ENCODE peak calls at places on chromosomes 6 and 20, in five cellular contexts. K, J, N, C and U are unnamed samples.

GRCh38 chr20:45087814-45088213 is 13.1 kb downstream of the KCNS1 start:
- DNase-seq in K (no peak), C (peak), J (no peak), N (peak), U (no peak)

GRCh38 chr6:163356324-163356723 is 58.2 kb upstream of the QKI start:
- DNase-seq in J (no peak), K (peak), N (peak), C (peak), U (no peak)

GRCh38 chr6:112117554-112117953 is 30.2 kb downstream of the FAM229B start:
- DNase-seq in N (no peak), J (no peak), C (peak), K (no peak), U (no peak)

GRCh38 chr6:62516287-62517152 is 230.5 kb upstream of the KHDRBS2 start:
- DNase-seq in K (no peak), J (no peak), C (no peak), N (no peak), U (no peak)

GRCh38 chr20:24662286-24662685 is 192.9 kb downstream of the SYNDIG1 start:
- DNase-seq in C (no peak), K (no peak), N (no peak), J (no peak), U (no peak)

GRCh38 chr6:28653876-28654275 is 128.2 kb downstream of the GPX5 start:
- DNase-seq in C (no peak), K (no peak), N (no peak), J (no peak), U (no peak)

GRCh38 chr6:14612016-14612415 is 494.4 kb downstream of the CD83 start:
- DNase-seq in J (no peak), K (no peak), C (peak), N (no peak), U (no peak)

GRCh38 chr20:49349078-49349477 is 71.2 kb upstream of the ZNFX1 start:
- DNase-seq in J (no peak), C (no peak), N (no peak), K (no peak), U (no peak)

GRCh38 chr6:137016366-137016765 is 28.4 kb downstream of the IL20RA start:
- DNase-seq in J (peak), N (no peak), C (peak), K (no peak), U (no peak)

GRCh38 chr6:39496951-39497350 is 174.4 kb upstream of the KCNK16 start:
- DNase-seq in K (no peak), N (no peak), C (no peak), J (no peak), U (no peak)

GRCh38 chr20:9281770-9282169 is 212.9 kb downstream of the PLCB4 start:
- DNase-seq in J (no peak), C (no peak), N (no peak), K (no peak), U (no peak)

GRCh38 chr6:141000917-141001316 is 1131.8 kb upstream of the GJE1 start:
- DNase-seq in N (no peak), C (no peak), K (no peak), J (no peak), U (no peak)

GRCh38 chr6:88565409-88565811 is 398.0 kb downstream of the RNGTT start:
- DNase-seq in N (no peak), J (no peak), C (no peak), K (no peak), U (no peak)

GRCh38 chr6:31870385-31870921 is 7.8 kb upstream of the NEU1 start:
- DNase-seq in K (no peak), C (no peak), N (no peak), J (no peak), U (no peak)

GRCh38 chr6:26097268-26097875 is 10.1 kb downstream of the HFE start:
- DNase-seq in J (peak), C (peak), K (peak), N (no peak), U (no peak)

GRCh38 chr6:65570340-65570739 is 136.7 kb downstream of the EYS start:
- DNase-seq in C (no peak), J (no peak), N (no peak), K (no peak), U (no peak)

GRCh38 chr20:62766716-62767115 is 29.6 kb upstream of the MRGBP start:
- DNase-seq in K (no peak), J (no peak), N (no peak), C (no peak), U (no peak)

GRCh38 chr6:25963426-25964123 is 973 bp downstream of the TRIM38 start:
- DNase-seq in C (no peak), N (no peak), J (peak), K (no peak), U (no peak)

GRCh38 chr6:16736856-16737255 is 24.4 kb downstream of the ATXN1 start:
- DNase-seq in K (no peak), N (no peak), J (no peak), C (no peak), U (no peak)

GRCh38 chr6:148138478-148138877 is 204.2 kb upstream of the SASH1 start:
- DNase-seq in J (no peak), C (no peak), K (no peak), N (no peak), U (no peak)

GRCh38 chr6:92684386-92684785 is 735.0 kb downstream of the EPHA7 start:
- DNase-seq in C (no peak), N (no peak), K (no peak), J (no peak), U (no peak)

GRCh38 chr6:168607272-168608112 is 166.5 kb downstream of the SMOC2 start:
- DNase-seq in J (no peak), N (no peak), K (peak), C (no peak), U (no peak)

GRCh38 chr20:46222521-46223007 is 85.7 kb downstream of the CDH22 start:
- DNase-seq in N (no peak), C (no peak), J (no peak), K (peak), U (no peak)

GRCh38 chr20:20571068-20571780 is 141.2 kb downstream of the RALGAPA2 start:
- DNase-seq in K (no peak), N (no peak), J (no peak), C (no peak), U (no peak)

GRCh38 chr20:63082939-63083735 is 76.4 kb upstream of the BHLHE23 start:
- DNase-seq in K (no peak), N (no peak), J (no peak), C (no peak), U (no peak)

GRCh38 chr20:2314759-2315439 is 19.1 kb downstream of the TGM3 start:
- DNase-seq in K (no peak), J (peak), N (peak), C (peak), U (no peak)

GRCh38 chr6:56959938-56960337 is 5.0 kb downstream of the BEND6 start:
- DNase-seq in J (no peak), N (no peak), C (peak), K (no peak), U (no peak)